ENCODE peak calls at places on chromosomes 7 and 10, in four cellular contexts. P is K562, F is A549, G is HepG2. Q is an unnamed sample.

GRCh38 chr10:33772370-33773331 is 438.2 kb upstream of the NRP1 start:
- DNase-seq in G (no peak), F (no peak), P (no peak), Q (no peak)

GRCh38 chr10:4775808-4776207 is 50.2 kb upstream of the AKR1E2 start:
- DNase-seq in F (peak; percentile 60), G (no peak), P (no peak), Q (no peak)

GRCh38 chr10:63707254-63707910 is 186.2 kb downstream of the REEP3 start:
- DNase-seq in F (peak; percentile 91), G (peak; percentile 12), P (peak; percentile 65), Q (no peak)

GRCh38 chr10:76086571-76087260 is 655.3 kb downstream of the LRMDA start:
- DNase-seq in P (peak; percentile 23), G (peak; percentile 60), F (peak; percentile 65), Q (peak; percentile 61)

GRCh38 chr10:32889631-32890212 is 68.3 kb downstream of the ITGB1 start:
- DNase-seq in P (no peak), G (no peak), F (no peak), Q (no peak)

GRCh38 chr7:134290286-134290685 is 26.4 kb downstream of the SLC35B4 start:
- DNase-seq in F (peak; percentile 64), P (no peak), G (no peak), Q (no peak)

GRCh38 chr10:36624551-36625100 is 500.8 kb upstream of the ANKRD30A start:
- DNase-seq in P (no peak), G (no peak), F (no peak), Q (no peak)

GRCh38 chr10:70456164-70456563 is 14.7 kb upstream of the NODAL start:
- DNase-seq in F (no peak), P (no peak), G (no peak), Q (no peak)

GRCh38 chr10:102775973-102776669 is 32.4 kb downstream of the WBP1L start:
- DNase-seq in F (no peak), P (peak; percentile 63), G (peak; percentile 36), Q (no peak)

GRCh38 chr10:103569877-103570276 is 76.4 kb downstream of the NEURL1 start:
- DNase-seq in G (no peak), P (no peak), F (no peak), Q (no peak)

GRCh38 chr10:59047180-59047579 is 129.3 kb upstream of the PHYHIPL start:
- DNase-seq in F (no peak), G (no peak), P (no peak), Q (no peak)

GRCh38 chr10:124259139-124259825 is 159.4 kb downstream of the OAT start:
- DNase-seq in G (peak; percentile 47), F (peak; percentile 13), P (no peak), Q (no peak)

GRCh38 chr10:17025444-17026295 is 103.9 kb downstream of the CUBN start:
- DNase-seq in G (peak; percentile 17), F (peak; percentile 46), P (peak; percentile 83), Q (no peak)

GRCh38 chr7:66907731-66908130 is 13.3 kb upstream of the TMEM248 start:
- DNase-seq in F (no peak), P (no peak), G (no peak), Q (no peak)

GRCh38 chr7:106070567-106071254 is 41.4 kb downstream of the SYPL1 start:
- DNase-seq in G (no peak), P (no peak), F (no peak), Q (no peak)

GRCh38 chr7:80859272-80859970 is 59.4 kb downstream of the SEMA3C start:
- DNase-seq in P (no peak), F (no peak), G (no peak), Q (no peak)

GRCh38 chr7:4683043-4683883 is 1.2 kb downstream of the FOXK1 start:
- DNase-seq in G (no peak), F (no peak), P (peak; percentile 63), Q (no peak)

GRCh38 chr7:95472521-95473160 is 13.1 kb upstream of the ASB4 start:
- DNase-seq in F (no peak), P (no peak), G (no peak), Q (no peak)

GRCh38 chr10:90745565-90745964 is 112.3 kb downstream of the HTR7 start:
- DNase-seq in G (no peak), F (no peak), P (no peak), Q (no peak)

GRCh38 chr7:130486114-130486962 is 5.5 kb upstream of the MEST start:
- DNase-seq in G (peak; percentile 78), F (peak; percentile 95), P (peak; percentile 58), Q (peak; percentile 87)

GRCh38 chr7:4665661-4666060 is 16.4 kb upstream of the FOXK1 start:
- DNase-seq in G (no peak), P (no peak), F (peak; percentile 81), Q (no peak)

GRCh38 chr7:159117366-159118219 is 27.1 kb downstream of the VIPR2 start:
- DNase-seq in G (no peak), P (no peak), F (no peak), Q (no peak)

GRCh38 chr10:58352956-58353610 is 18.3 kb downstream of the UBE2D1 start:
- DNase-seq in F (no peak), P (no peak), G (no peak), Q (no peak)

GRCh38 chr10:6170638-6171037 is 32.1 kb upstream of the PFKFB3 start:
- DNase-seq in G (no peak), P (no peak), F (no peak), Q (no peak)

GRCh38 chr10:29949411-29950011 is 109.9 kb downstream of the JCAD start:
- DNase-seq in P (no peak), G (no peak), F (peak; percentile 38), Q (no peak)

GRCh38 chr7:132782777-132783633 is 206.7 kb upstream of the PLXNA4 start:
- DNase-seq in G (no peak), F (no peak), P (no peak), Q (no peak)

GRCh38 chr7:142519077-142519789 is 230.0 kb upstream of the PRSS1 start:
- DNase-seq in P (no peak), F (no peak), G (no peak), Q (no peak)

GRCh38 chr7:30379131-30379530 is 94.7 kb downstream of the ZNRF2 start:
- DNase-seq in P (no peak), F (peak; percentile 11), G (no peak), Q (no peak)

GRCh38 chr7:20513341-20513740 is 102.1 kb upstream of the ABCB5 start:
- DNase-seq in G (no peak), P (no peak), F (no peak), Q (no peak)

GRCh38 chr7:20513897-20514296 is 101.6 kb upstream of the ABCB5 start:
- DNase-seq in P (no peak), F (no peak), G (no peak), Q (no peak)

GRCh38 chr7:20519641-20520040 is 95.8 kb upstream of the ABCB5 start:
- DNase-seq in F (no peak), G (no peak), P (no peak), Q (no peak)

GRCh38 chr7:20509892-20510645 is 105.4 kb upstream of the ABCB5 start:
- DNase-seq in G (no peak), F (no peak), P (no peak), Q (no peak)

GRCh38 chr7:20514364-20514763 is 101.1 kb upstream of the ABCB5 start:
- DNase-seq in F (no peak), P (peak; percentile 1), G (no peak), Q (no peak)
- TF ChIP-seq RNF2 in F (no peak), P (no peak), G (no peak), Q (no peak)

GRCh38 chr10:18261660-18262292 is 121.6 kb downstream of the CACNB2 start:
- DNase-seq in F (no peak), P (no peak), G (peak; percentile 18), Q (no peak)
- TF ChIP-seq RNF2 in F (no peak), P (no peak), G (no peak), Q (no peak)

GRCh38 chr10:61465216-61465496 is 12.0 kb upstream of the TMEM26 start:
- DNase-seq in G (no peak), P (no peak), F (no peak), Q (no peak)
- TF ChIP-seq RNF2 in G (no peak), P (no peak), F (no peak), Q (no peak)

GRCh38 chr10:19731560-19731959 is 84.7 kb upstream of the PLXDC2 start:
- DNase-seq in F (no peak), G (no peak), P (no peak), Q (no peak)

GRCh38 chr10:19724287-19724686 is 91.9 kb upstream of the PLXDC2 start:
- DNase-seq in P (no peak), G (no peak), F (no peak), Q (no peak)

GRCh38 chr10:19728376-19728775 is 87.9 kb upstream of the PLXDC2 start:
- DNase-seq in G (no peak), F (no peak), P (peak; percentile 30), Q (no peak)

GRCh38 chr10:19730848-19731247 is 85.4 kb upstream of the PLXDC2 start:
- DNase-seq in P (no peak), F (no peak), G (no peak), Q (no peak)

GRCh38 chr10:19730071-19730470 is 86.2 kb upstream of the PLXDC2 start:
- DNase-seq in F (no peak), G (no peak), P (peak; percentile 10), Q (no peak)
- TF ChIP-seq RNF2 in F (no peak), G (no peak), P (no peak), Q (no peak)

GRCh38 chr7:69430502-69431145 is 167.7 kb upstream of the AUTS2 start:
- DNase-seq in P (peak; percentile 3), F (no peak), G (no peak), Q (peak; percentile 49)
- TF ChIP-seq RNF2 in P (no peak), F (no peak), G (no peak), Q (no peak)

DNA sequence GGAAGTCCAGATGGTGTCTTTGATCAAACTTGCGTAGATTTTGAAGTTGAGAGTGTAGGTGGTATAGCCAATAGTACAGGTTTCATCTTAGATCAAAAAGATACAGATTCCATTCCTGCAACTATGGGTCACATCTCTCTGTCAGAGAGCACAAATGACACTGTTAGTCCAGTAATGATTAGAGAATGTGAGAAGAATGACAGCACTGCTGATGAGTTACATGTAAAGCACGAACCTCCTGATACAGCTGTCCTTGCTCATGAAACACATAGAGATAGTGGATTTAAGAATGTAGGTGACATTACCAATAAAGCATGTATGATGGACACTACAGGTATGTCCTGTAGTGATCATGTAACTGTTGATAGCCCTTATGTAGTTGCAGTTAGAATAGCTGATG is 59.1 kb downstream of the LOXL4 start:
- DNase-seq in G (no peak), P (no peak), F (no peak), Q (no peak)
- TF ChIP-seq RNF2 in G (no peak), P (no peak), F (no peak), Q (no peak)

DNA sequence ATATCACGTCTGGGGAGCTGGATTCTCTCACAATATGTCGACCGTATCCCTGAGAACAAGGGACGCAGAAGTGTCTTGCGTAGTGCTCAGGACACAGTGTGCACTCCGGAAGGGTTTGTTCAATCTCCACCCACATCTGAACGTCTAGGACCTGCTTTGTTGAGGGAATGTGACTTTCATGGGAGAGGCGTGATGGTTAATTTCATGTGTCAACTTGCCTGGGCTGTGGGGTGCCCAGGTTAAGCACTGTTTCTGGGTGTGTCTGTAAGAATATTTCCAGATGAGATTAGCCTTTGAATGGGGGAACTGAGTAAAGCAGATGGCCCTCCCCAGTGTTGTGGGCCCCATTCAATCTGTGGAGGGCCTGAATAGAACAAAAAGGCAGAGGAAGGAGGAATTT is 80.4 kb upstream of the SFMBT2 start:
- DNase-seq in F (no peak), G (no peak), P (no peak), Q (no peak)
- TF ChIP-seq RNF2 in F (no peak), G (no peak), P (no peak), Q (no peak)

Q was measured in H1.